ENCODE peak calls at places on chromosomes 2 and 18, in six cellular contexts. One of them, this sample, is unnamed.

GRCh38 chr18:25646971-25647370 is 295.0 kb upstream of the ZNF521 start:
- DNase-seq in uterus: no peak
- DNase-seq in heart left ventricle: no peak
- DNase-seq in H54: no peak
- DNase-seq in testis: no peak
- DNase-seq in Peyer's patch: no peak
- DNase-seq in this sample: no peak

GRCh38 chr2:201257941-201258665 is 2.2 kb upstream of the CASP8 start:
- DNase-seq in testis: peak
- DNase-seq in H54: peak
- DNase-seq in uterus: peak
- DNase-seq in heart left ventricle: peak
- DNase-seq in Peyer's patch: peak
- DNase-seq in this sample: peak

GRCh38 chr2:150133623-150134022 is 353.8 kb downstream of the RND3 start:
- DNase-seq in uterus: peak
- DNase-seq in H54: peak
- DNase-seq in heart left ventricle: no peak
- DNase-seq in Peyer's patch: no peak
- DNase-seq in testis: no peak
- DNase-seq in this sample: no peak

GRCh38 chr2:39008663-39009062 is 112.2 kb downstream of the SOS1 start:
- DNase-seq in heart left ventricle: no peak
- DNase-seq in testis: no peak
- DNase-seq in Peyer's patch: no peak
- DNase-seq in H54: no peak
- DNase-seq in uterus: no peak
- DNase-seq in this sample: no peak

GRCh38 chr2:85180322-85181092 is 47.3 kb downstream of the TCF7L1 start:
- DNase-seq in heart left ventricle: no peak
- DNase-seq in testis: no peak
- DNase-seq in Peyer's patch: no peak
- DNase-seq in H54: no peak
- DNase-seq in uterus: no peak
- DNase-seq in this sample: no peak

GRCh38 chr2:10405441-10405840 is 42.7 kb downstream of the ODC1 start:
- DNase-seq in heart left ventricle: peak
- DNase-seq in uterus: peak
- DNase-seq in testis: peak
- DNase-seq in Peyer's patch: no peak
- DNase-seq in H54: peak
- DNase-seq in this sample: no peak

GRCh38 chr18:77088977-77089795 is 43.4 kb downstream of the MBP start:
- DNase-seq in Peyer's patch: no peak
- DNase-seq in heart left ventricle: no peak
- DNase-seq in H54: no peak
- DNase-seq in uterus: no peak
- DNase-seq in testis: no peak
- DNase-seq in this sample: no peak

GRCh38 chr2:11305958-11306357 is 38.5 kb downstream of the ROCK2 start:
- DNase-seq in heart left ventricle: no peak
- DNase-seq in H54: no peak
- DNase-seq in uterus: no peak
- DNase-seq in testis: no peak
- DNase-seq in Peyer's patch: no peak
- DNase-seq in this sample: no peak

GRCh38 chr2:3076848-3077735 is 300.5 kb downstream of the EIPR1 start:
- DNase-seq in testis: no peak
- DNase-seq in uterus: no peak
- DNase-seq in Peyer's patch: no peak
- DNase-seq in H54: no peak
- DNase-seq in heart left ventricle: no peak
- DNase-seq in this sample: no peak

DNA sequence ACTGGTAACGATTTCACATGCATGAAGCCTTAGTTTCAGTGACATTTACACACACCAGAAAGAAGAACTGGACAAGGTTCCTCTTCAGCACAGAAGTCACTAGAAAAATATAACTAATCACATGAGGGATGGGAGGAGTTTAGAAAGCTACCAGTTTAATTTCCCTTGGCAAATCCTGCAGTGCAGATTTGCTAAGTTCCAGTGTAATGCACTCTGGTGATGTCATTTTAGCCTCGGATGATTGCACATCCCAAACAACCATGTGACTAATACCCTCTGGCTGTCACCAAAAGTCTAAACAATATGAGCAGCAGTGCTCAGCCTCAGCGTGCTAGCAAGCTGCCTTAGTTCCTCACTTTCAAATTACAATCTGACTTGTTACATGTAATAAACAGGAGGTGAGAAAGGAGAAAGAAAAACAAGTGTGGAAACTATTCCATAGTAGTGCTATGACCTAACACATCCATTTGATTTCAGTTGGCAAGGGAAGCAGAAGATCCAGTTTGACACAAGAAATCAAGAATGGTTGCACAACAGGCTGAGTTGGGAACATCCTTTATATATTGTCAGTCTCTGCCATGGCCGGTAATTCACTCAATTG is 35.3 kb upstream of the PPP1CB start:
- DNase-seq in Peyer's patch: no peak
- DNase-seq in heart left ventricle: no peak
- DNase-seq in H54: peak
- DNase-seq in testis: no peak
- DNase-seq in uterus: peak
- DNase-seq in this sample: no peak
- TF ChIP-seq POLR2A in Peyer's patch: no peak
- TF ChIP-seq POLR2A in heart left ventricle: no peak
- TF ChIP-seq POLR2A in H54: no peak
- TF ChIP-seq POLR2A in testis: no peak
- TF ChIP-seq POLR2A in uterus: no peak
- TF ChIP-seq POLR2A in this sample: no peak

GRCh38 chr2:105397025-105397722 is 1.7 kb downstream of the FHL2 start:
- DNase-seq in testis: peak
- DNase-seq in heart left ventricle: no peak
- DNase-seq in Peyer's patch: no peak
- DNase-seq in uterus: no peak
- DNase-seq in H54: no peak
- DNase-seq in this sample: peak

GRCh38 chr2:105399207-105399861 is 483 bp upstream of the FHL2 start:
- DNase-seq in heart left ventricle: no peak
- DNase-seq in Peyer's patch: no peak
- DNase-seq in H54: no peak
- DNase-seq in uterus: no peak
- DNase-seq in testis: no peak
- DNase-seq in this sample: no peak

GRCh38 chr2:105397959-105398521 is 811 bp downstream of the FHL2 start:
- DNase-seq in uterus: no peak
- DNase-seq in testis: peak
- DNase-seq in heart left ventricle: no peak
- DNase-seq in H54: no peak
- DNase-seq in Peyer's patch: no peak
- DNase-seq in this sample: peak

GRCh38 chr2:105400138-105400540 is 1.3 kb upstream of the FHL2 start:
- DNase-seq in H54: no peak
- DNase-seq in Peyer's patch: no peak
- DNase-seq in uterus: no peak
- DNase-seq in heart left ventricle: no peak
- DNase-seq in testis: peak
- DNase-seq in this sample: no peak

DNA sequence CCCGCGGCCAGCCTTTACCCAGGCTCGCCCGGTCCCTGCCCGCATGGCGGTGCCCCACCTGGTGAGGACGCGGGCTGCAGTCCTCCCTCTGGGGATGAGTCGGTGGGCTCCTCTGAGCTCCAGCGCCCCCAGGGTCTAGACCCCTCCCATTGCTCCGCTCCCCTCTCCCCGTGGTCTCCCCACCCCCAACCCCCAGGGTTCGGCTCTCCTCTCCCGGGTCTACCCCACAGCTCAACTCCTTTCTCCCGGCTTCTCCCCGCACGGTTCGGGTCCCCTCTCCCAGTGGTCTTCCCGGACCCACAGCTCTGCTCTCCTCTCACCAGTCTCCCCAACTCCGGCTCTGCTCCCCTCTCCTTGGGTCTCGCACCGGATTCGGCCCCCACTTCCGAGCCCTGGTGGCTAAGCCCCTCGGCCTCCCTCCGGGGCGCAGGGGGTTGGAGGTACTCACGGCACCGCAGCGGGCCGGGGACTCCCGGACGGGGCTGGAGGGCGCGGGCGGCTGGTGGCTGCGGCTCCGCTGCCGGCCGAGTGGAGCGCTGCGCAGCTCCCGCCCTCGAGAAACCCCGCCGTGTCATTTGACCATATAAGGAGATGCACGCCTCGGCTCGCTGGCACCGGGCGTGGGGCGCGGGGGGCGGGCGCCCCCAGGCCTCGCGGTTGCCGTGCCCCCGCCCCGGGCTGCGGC is at the start of gene FHL2:
- DNase-seq in heart left ventricle: peak
- DNase-seq in Peyer's patch: no peak
- DNase-seq in H54: peak
- DNase-seq in testis: peak
- DNase-seq in uterus: peak
- DNase-seq in this sample: peak
- TF ChIP-seq POLR2A in heart left ventricle: no peak
- TF ChIP-seq POLR2A in Peyer's patch: peak
- TF ChIP-seq POLR2A in H54: peak
- TF ChIP-seq POLR2A in testis: peak
- TF ChIP-seq POLR2A in uterus: peak
- TF ChIP-seq POLR2A in this sample: peak

DNA sequence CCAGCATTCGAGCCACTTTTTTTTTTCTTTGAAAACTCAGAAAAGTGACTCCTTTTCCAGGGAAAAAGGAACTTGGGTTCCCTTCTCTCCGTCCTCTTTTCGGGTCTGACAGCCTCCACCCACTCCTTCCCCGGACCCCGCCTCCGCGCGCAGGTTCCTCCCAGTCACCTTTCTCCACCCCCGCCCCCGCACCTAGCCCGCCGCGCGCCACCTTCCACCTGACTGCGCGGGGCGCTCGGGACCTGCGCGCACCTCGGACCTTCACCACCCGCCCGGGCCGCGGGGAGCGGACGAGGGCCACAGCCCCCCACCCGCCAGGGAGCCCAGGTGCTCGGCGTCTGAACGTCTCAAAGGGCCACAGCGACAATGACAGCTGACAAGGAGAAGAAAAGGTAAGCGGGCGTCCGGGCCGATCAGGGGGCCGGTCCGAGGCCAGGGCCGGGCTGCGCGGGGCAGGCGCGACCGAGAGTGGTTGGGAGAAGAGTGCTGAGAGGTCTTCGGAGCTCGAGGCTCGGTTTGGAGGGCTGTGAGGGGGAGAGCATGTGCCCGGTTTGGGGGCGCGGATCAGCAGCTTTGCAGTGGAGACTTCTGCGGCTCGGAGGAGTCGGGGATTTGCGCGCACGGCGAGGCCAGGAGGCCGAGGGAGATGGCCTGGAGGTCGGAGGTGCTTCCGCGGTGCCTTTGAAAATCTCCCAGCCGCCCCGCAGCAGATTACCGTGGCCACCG is 502 bp downstream of the EPAS1 start:
- DNase-seq in H54: peak
- DNase-seq in testis: peak
- DNase-seq in uterus: peak
- DNase-seq in Peyer's patch: peak
- DNase-seq in heart left ventricle: peak
- DNase-seq in this sample: peak
- TF ChIP-seq POLR2A in H54: no peak
- TF ChIP-seq POLR2A in testis: no peak
- TF ChIP-seq POLR2A in uterus: no peak
- TF ChIP-seq POLR2A in Peyer's patch: peak
- TF ChIP-seq POLR2A in heart left ventricle: no peak
- TF ChIP-seq POLR2A in this sample: peak

GRCh38 chr2:44364604-44365003 is 2.9 kb downstream of the CAMKMT start:
- DNase-seq in testis: no peak
- DNase-seq in heart left ventricle: no peak
- DNase-seq in uterus: no peak
- DNase-seq in Peyer's patch: no peak
- DNase-seq in H54: no peak
- DNase-seq in this sample: peak

GRCh38 chr2:44360749-44361329 is 455 bp downstream of the PREPL start:
- DNase-seq in testis: no peak
- DNase-seq in uterus: no peak
- DNase-seq in Peyer's patch: peak
- DNase-seq in H54: no peak
- DNase-seq in heart left ventricle: no peak
- DNase-seq in this sample: peak

GRCh38 chr2:44358498-44358897 is 2.8 kb downstream of the PREPL start:
- DNase-seq in uterus: peak
- DNase-seq in heart left ventricle: no peak
- DNase-seq in testis: no peak
- DNase-seq in H54: peak
- DNase-seq in Peyer's patch: peak
- DNase-seq in this sample: peak

GRCh38 chr2:44362207-44363015 is 664 bp downstream of the CAMKMT start:
- DNase-seq in testis: peak
- DNase-seq in heart left ventricle: no peak
- DNase-seq in Peyer's patch: peak
- DNase-seq in H54: peak
- DNase-seq in uterus: peak
- DNase-seq in this sample: peak

GRCh38 chr2:44361330-44362206 is at the start of the genes CAMKMT and PREPL:
- DNase-seq in Peyer's patch: peak
- DNase-seq in testis: peak
- DNase-seq in heart left ventricle: peak
- DNase-seq in uterus: peak
- DNase-seq in H54: peak
- DNase-seq in this sample: peak
- TF ChIP-seq POLR2A in Peyer's patch: peak
- TF ChIP-seq POLR2A in testis: peak
- TF ChIP-seq POLR2A in heart left ventricle: no peak
- TF ChIP-seq POLR2A in uterus: peak
- TF ChIP-seq POLR2A in H54: peak
- TF ChIP-seq POLR2A in this sample: peak

This sample was measured in erythroblast.